ENCODE peak calls at places on chromosome 12, in four cellular contexts. One of them, this sample, is unnamed.
A peak's percentile ranks its signal among the peaks of the same experiment; 100 is the strongest.

GRCh38 chr12:102702447-102703114 is 214.5 kb downstream of the PAH start:
- DNase-seq in tibial nerve: peak; percentile 46
- DNase-seq in HepG2: peak; percentile 54
- DNase-seq in neural progenitor cell: peak; percentile 37
- DNase-seq in this sample: peak; percentile 30

GRCh38 chr12:54444202-54444601 is 25.1 kb upstream of the ITGA5 start:
- DNase-seq in neural progenitor cell: no peak
- DNase-seq in HepG2: no peak
- DNase-seq in tibial nerve: no peak
- DNase-seq in this sample: peak; percentile 63

GRCh38 chr12:19181666-19182426 is 52.3 kb downstream of the PLEKHA5 start:
- DNase-seq in tibial nerve: no peak
- DNase-seq in HepG2: no peak
- DNase-seq in neural progenitor cell: no peak
- DNase-seq in this sample: no peak

GRCh38 chr12:89346741-89347324 is 5.5 kb downstream of the DUSP6 start:
- DNase-seq in neural progenitor cell: peak; percentile 43
- DNase-seq in tibial nerve: no peak
- DNase-seq in HepG2: peak; percentile 42
- DNase-seq in this sample: peak; percentile 32

GRCh38 chr12:131959641-131960589 is 10.2 kb downstream of the EP400 start:
- DNase-seq in neural progenitor cell: no peak
- DNase-seq in HepG2: no peak
- DNase-seq in tibial nerve: no peak
- DNase-seq in this sample: no peak

GRCh38 chr12:114221976-114222630 is 183.8 kb downstream of the TBX5 start:
- DNase-seq in HepG2: no peak
- DNase-seq in neural progenitor cell: no peak
- DNase-seq in tibial nerve: no peak
- DNase-seq in this sample: no peak

GRCh38 chr12:53696655-53697321 is 20.9 kb upstream of the ATP5MC2 start:
- DNase-seq in neural progenitor cell: no peak
- DNase-seq in tibial nerve: no peak
- DNase-seq in HepG2: no peak
- DNase-seq in this sample: no peak

GRCh38 chr12:112317481-112317880 is 64.8 kb downstream of the HECTD4 start:
- DNase-seq in HepG2: no peak
- DNase-seq in neural progenitor cell: peak; percentile 49
- DNase-seq in tibial nerve: no peak
- DNase-seq in this sample: no peak

GRCh38 chr12:119229837-119230236 is 51.1 kb downstream of the HSPB8 start:
- DNase-seq in HepG2: peak; percentile 55
- DNase-seq in neural progenitor cell: peak; percentile 84
- DNase-seq in tibial nerve: no peak
- DNase-seq in this sample: peak; percentile 8

GRCh38 chr12:43766291-43766690 is 7.5 kb downstream of the IRAK4 start:
- DNase-seq in HepG2: no peak
- DNase-seq in neural progenitor cell: no peak
- DNase-seq in tibial nerve: no peak
- DNase-seq in this sample: no peak

GRCh38 chr12:11886339-11886738 is 184.4 kb upstream of the BCL2L14 start:
- DNase-seq in neural progenitor cell: no peak
- DNase-seq in tibial nerve: no peak
- DNase-seq in HepG2: no peak
- DNase-seq in this sample: no peak

GRCh38 chr12:11070999-11071398 is 8.9 kb upstream of the TAS2R46 start:
- DNase-seq in HepG2: peak; percentile 16
- DNase-seq in tibial nerve: no peak
- DNase-seq in neural progenitor cell: no peak
- DNase-seq in this sample: no peak

GRCh38 chr12:85829391-85829790 is 6.8 kb downstream of the RASSF9 start:
- DNase-seq in tibial nerve: no peak
- DNase-seq in HepG2: no peak
- DNase-seq in neural progenitor cell: no peak
- DNase-seq in this sample: no peak

GRCh38 chr12:1523558-1524050 is 70.8 kb downstream of the FBXL14 start:
- DNase-seq in tibial nerve: no peak
- DNase-seq in HepG2: no peak
- DNase-seq in neural progenitor cell: peak; percentile 74
- DNase-seq in this sample: no peak

GRCh38 chr12:638948-639557 is 24.2 kb downstream of the NINJ2 start:
- DNase-seq in neural progenitor cell: no peak
- DNase-seq in tibial nerve: no peak
- DNase-seq in HepG2: no peak
- DNase-seq in this sample: no peak

DNA sequence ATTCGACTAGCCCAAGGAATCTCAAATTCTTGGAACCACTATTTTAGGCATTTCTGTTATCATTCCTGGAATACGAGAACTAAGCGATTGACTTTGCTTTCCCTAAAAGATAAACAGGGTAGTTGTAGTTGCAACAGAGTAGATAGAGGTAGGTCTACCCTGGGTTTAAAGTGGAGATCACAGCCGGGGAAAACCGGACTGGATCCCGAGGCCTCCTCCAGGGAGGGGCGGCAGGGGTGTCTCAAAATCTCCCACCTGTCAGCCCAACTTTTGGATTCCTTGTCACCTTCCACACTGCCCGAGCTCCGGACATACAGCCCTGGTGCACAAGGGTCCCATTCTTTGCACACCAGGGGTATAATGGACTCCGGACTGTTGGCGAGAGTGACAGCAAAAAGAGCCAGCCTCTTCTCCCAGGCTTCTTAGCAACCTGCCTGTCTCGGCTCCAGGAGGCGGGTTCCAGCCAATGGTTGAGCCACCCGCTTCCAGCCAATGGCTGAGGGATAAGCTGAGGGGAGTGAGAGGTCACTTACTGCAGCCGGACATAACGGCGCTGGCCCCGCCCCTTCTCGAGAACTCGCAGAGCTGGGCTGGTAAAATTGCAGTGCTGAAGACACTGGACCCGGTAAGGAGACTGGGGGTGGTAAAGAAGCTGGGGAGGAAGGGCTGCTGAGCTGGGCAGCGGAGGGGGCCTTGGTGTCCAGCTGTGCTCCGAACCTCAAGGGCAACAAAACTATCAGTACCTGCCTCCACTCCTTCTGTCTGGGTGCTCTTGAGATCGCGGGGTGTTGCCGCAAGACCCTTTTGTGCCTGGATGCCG is at the start of gene SUOX:
- DNase-seq in HepG2: peak; percentile 98
- DNase-seq in neural progenitor cell: peak; percentile 98
- DNase-seq in tibial nerve: peak; percentile 95
- DNase-seq in this sample: peak; percentile 99
- H3K27ac ChIP-seq in HepG2: peak within 1 kb of the TSS; percentile 92
- H3K27ac ChIP-seq in neural progenitor cell: peak within 1 kb of the TSS; percentile 9
- H3K27ac ChIP-seq in tibial nerve: peak within 1 kb of the TSS; percentile 82
- H3K27ac ChIP-seq in this sample: peak within 1 kb of the TSS; percentile 83

DNA sequence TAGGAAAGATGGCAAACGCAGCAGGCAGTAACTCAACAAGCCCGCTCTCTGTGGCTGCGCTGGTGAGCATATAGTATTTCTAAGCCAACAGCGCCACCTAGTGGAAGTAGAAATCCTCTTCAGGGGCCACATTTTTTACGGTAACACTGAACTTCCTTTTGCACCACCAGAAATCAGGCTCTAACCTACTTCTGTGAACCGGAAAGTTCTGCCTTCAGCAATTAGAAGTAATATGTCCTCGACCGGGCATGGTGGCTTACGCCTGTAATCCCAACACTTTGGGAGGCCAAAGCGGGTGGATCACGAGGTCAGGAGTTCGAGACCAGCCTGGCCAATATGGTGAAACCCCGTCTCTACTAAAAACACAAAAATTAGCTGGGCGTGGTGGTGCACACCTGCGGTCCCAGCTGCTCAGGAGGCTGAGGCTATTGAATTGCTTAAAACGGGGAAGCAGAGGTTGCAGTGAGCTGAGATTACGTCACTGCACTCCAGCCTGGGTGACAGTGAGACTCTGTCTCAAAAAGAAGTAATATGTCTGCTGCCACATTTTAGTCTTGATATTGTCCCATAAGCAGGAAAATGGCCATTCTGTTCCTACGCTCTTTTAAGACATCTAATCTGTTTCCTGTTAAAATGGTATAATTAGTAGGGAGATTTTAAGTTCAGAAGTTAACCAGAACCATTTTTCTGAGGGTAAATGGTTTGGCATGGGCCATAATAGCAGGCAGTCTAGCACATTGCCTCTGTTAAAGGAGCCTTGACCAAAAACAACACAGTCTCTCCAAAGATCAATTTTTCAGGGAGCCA is 26.7 kb downstream of the APOBEC1 start:
- DNase-seq in neural progenitor cell: peak; percentile 96
- DNase-seq in tibial nerve: peak; percentile 61
- DNase-seq in HepG2: peak; percentile 73
- DNase-seq in this sample: peak; percentile 86
- H3K4me3 ChIP-seq in neural progenitor cell: peak overlapping the region; percentile 59
- H3K4me3 ChIP-seq in tibial nerve: peak overlapping the region; percentile 29
- H3K4me3 ChIP-seq in HepG2: no peak overlapping the region
- H3K4me3 ChIP-seq in this sample: no peak overlapping the region

GRCh38 chr12:80794506-80794905 is 77.8 kb downstream of the MYF5 start:
- DNase-seq in neural progenitor cell: peak; percentile 36
- DNase-seq in tibial nerve: no peak
- DNase-seq in HepG2: no peak
- DNase-seq in this sample: no peak
- H3K27ac ChIP-seq in neural progenitor cell: peak overlapping the region; percentile 69
- H3K27ac ChIP-seq in tibial nerve: no peak overlapping the region
- H3K27ac ChIP-seq in HepG2: no peak overlapping the region
- H3K27ac ChIP-seq in this sample: no peak overlapping the region

GRCh38 chr12:62190081-62190480 is 70.1 kb upstream of the USP15 start:
- DNase-seq in tibial nerve: no peak
- DNase-seq in neural progenitor cell: peak; percentile 11
- DNase-seq in HepG2: no peak
- DNase-seq in this sample: no peak
- H3K4me3 ChIP-seq in tibial nerve: no peak overlapping the region
- H3K4me3 ChIP-seq in neural progenitor cell: peak overlapping the region; percentile 65
- H3K4me3 ChIP-seq in HepG2: no peak overlapping the region
- H3K4me3 ChIP-seq in this sample: no peak overlapping the region

DNA sequence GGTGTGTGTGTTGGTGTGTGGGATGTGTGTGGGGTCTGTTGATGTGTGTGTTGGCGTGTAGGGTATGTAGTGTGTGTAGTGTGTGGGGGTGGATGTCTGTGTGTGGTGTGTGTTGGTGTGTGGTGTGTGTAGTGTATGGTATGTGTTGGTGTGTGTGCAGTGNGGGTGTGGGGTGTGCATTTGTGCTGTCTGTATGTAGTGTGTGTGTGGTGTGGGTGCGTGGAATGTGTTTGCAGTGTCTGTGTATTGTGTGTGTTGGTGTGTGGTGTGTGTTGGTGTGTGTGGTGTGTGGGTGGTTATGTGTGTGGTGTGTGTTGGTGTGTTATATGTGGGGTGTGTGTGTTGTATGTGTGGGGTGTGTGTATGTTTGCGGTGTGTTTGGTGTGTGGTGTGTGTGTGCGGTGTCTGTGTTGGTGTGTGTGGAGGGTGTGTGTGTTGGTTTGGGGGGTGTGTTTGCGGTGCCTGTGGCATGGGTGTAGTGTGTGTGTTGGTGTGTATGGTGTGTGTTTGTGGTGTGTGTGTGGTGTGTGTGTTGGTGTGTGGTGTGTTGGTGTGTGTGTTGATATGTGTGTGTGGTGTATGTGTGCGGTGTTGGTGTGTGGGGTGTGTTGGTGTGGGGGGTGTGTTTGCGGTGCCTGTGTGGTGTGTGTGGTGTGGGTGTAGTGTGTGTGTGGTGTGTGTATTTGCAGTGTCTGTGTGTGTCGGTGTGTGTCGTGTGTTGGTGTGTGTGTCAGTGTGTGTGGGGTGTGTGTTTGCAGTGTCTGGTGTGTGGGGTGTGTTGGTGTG is 14.7 kb downstream of the MLXIP start:
- DNase-seq in HepG2: no peak
- DNase-seq in tibial nerve: no peak
- DNase-seq in neural progenitor cell: no peak
- DNase-seq in this sample: no peak
- H3K27ac ChIP-seq in HepG2: no peak overlapping the region
- H3K27ac ChIP-seq in tibial nerve: no peak overlapping the region
- H3K27ac ChIP-seq in neural progenitor cell: no peak overlapping the region
- H3K27ac ChIP-seq in this sample: peak overlapping the region; percentile 69

DNA sequence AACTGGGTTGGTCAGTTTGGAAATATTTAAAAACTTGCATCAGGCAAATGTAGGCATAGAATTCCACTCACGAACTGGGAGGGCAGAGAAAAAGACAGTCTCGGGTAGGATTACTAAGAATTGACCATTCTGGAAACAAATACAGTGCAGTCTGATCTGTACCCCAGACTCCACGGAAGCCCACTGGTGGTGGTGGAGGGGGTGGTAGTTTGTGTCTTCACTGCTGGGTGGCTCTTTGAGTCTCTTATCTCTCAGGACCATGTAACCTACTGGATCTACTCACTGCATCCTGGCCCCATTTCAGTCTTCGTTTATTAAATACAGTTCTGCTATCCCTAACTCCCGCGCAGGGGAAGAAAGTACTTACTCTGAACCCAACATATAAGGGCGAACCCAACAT is 1.8 kb downstream of the SLC2A3 start:
- DNase-seq in tibial nerve: no peak
- DNase-seq in HepG2: no peak
- DNase-seq in neural progenitor cell: no peak
- DNase-seq in this sample: no peak
- H3K4me3 ChIP-seq in tibial nerve: peak overlapping the region; percentile 65
- H3K4me3 ChIP-seq in HepG2: peak overlapping the region; percentile 84
- H3K4me3 ChIP-seq in neural progenitor cell: peak overlapping the region; percentile 94
- H3K4me3 ChIP-seq in this sample: peak overlapping the region; percentile 47

GRCh38 chr12:105835505-105835904 is 303.2 kb downstream of the NUAK1 start:
- DNase-seq in neural progenitor cell: no peak
- DNase-seq in HepG2: no peak
- DNase-seq in tibial nerve: no peak
- DNase-seq in this sample: no peak

GRCh38 chr12:105839629-105840127 is 299.1 kb downstream of the NUAK1 start:
- DNase-seq in HepG2: no peak
- DNase-seq in neural progenitor cell: no peak
- DNase-seq in tibial nerve: no peak
- DNase-seq in this sample: no peak

GRCh38 chr12:105831372-105831771 is 307.4 kb downstream of the NUAK1 start:
- DNase-seq in HepG2: no peak
- DNase-seq in neural progenitor cell: peak; percentile 32
- DNase-seq in tibial nerve: no peak
- DNase-seq in this sample: no peak

GRCh38 chr12:105836235-105836634 is 302.5 kb downstream of the NUAK1 start:
- DNase-seq in neural progenitor cell: no peak
- DNase-seq in tibial nerve: no peak
- DNase-seq in HepG2: no peak
- DNase-seq in this sample: no peak

GRCh38 chr12:105834496-105834895 is 304.3 kb downstream of the NUAK1 start:
- DNase-seq in HepG2: no peak
- DNase-seq in neural progenitor cell: no peak
- DNase-seq in tibial nerve: no peak
- DNase-seq in this sample: no peak
- H3K27ac ChIP-seq in HepG2: no peak overlapping the region
- H3K27ac ChIP-seq in neural progenitor cell: no peak overlapping the region
- H3K27ac ChIP-seq in tibial nerve: no peak overlapping the region
- H3K27ac ChIP-seq in this sample: no peak overlapping the region

This sample was measured in small intestine.